ENCODE peak calls at places on chromosomes 2 and 18, in nine cellular contexts. H is AG09309; N is brain microvascular endothelial cell; A is transverse colon; K is AG10803; Y is CD8-positive, alpha-beta T cell; I is fibroblast of mammary gland; F is omental fat pad; T is neural progenitor cell. G is an unnamed sample.

GRCh38 chr2:12847694-12848093 is 131.0 kb downstream of the TRIB2 start:
- DNase-seq in T (no peak), K (no peak), H (no peak), F (no peak), I (no peak), Y (no peak), A (no peak), N (no peak), G (no peak)

GRCh38 chr2:136997550-136997949 is 232.2 kb downstream of the THSD7B start:
- DNase-seq in H (no peak), F (no peak), I (peak), N (peak), T (no peak), A (no peak), K (no peak), Y (no peak), G (no peak)

GRCh38 chr2:31239842-31240198 is 5.9 kb downstream of the EHD3 start:
- DNase-seq in T (no peak), N (peak), A (no peak), F (no peak), I (peak), H (no peak), Y (no peak), K (peak), G (no peak)

GRCh38 chr2:143117225-143117624 is 12.0 kb upstream of the ARHGAP15 start:
- DNase-seq in I (no peak), F (no peak), Y (no peak), N (no peak), T (no peak), A (no peak), K (no peak), H (no peak), G (no peak)

GRCh38 chr2:95017836-95018235 is 7.7 kb upstream of the MAL start:
- DNase-seq in K (no peak), A (no peak), I (no peak), F (no peak), N (no peak), H (no peak), Y (no peak), T (no peak), G (no peak)

GRCh38 chr2:164877927-164878326 is 36.3 kb upstream of the COBLL1 start:
- DNase-seq in I (no peak), N (no peak), A (no peak), H (no peak), Y (no peak), F (no peak), K (no peak), T (no peak), G (no peak)

GRCh38 chr2:175152242-175152641 is 15.8 kb downstream of the ATF2 start:
- DNase-seq in T (no peak), N (no peak), Y (no peak), F (no peak), H (no peak), I (no peak), K (no peak), A (no peak), G (no peak)

GRCh38 chr2:170737821-170738220 is 22.7 kb downstream of the SP5 start:
- DNase-seq in I (peak), H (no peak), A (no peak), K (no peak), F (no peak), N (no peak), T (no peak), Y (no peak), G (no peak)

GRCh38 chr18:57819671-57820460 is 16.8 kb upstream of the ATP8B1 start:
- DNase-seq in N (peak), A (peak), F (no peak), I (peak), Y (no peak), T (no peak), H (no peak), K (peak), G (no peak)

GRCh38 chr18:21735452-21736015 is 5.1 kb upstream of the MIB1 start:
- DNase-seq in K (no peak), H (no peak), T (peak), I (peak), F (no peak), Y (peak), N (peak), A (peak), G (no peak)

GRCh38 chr2:239169311-239170048 is 231.3 kb downstream of the HDAC4 start:
- DNase-seq in N (no peak), A (no peak), I (no peak), H (no peak), K (no peak), F (no peak), T (no peak), Y (no peak), G (no peak)

GRCh38 chr2:19667085-19667484 is 234.7 kb downstream of the TTC32 start:
- DNase-seq in Y (no peak), F (no peak), T (no peak), N (peak), K (peak), H (no peak), I (peak), A (no peak), G (no peak)
- TF ChIP-seq CTCF in Y (no peak), F (no peak), T (peak), N (peak), K (peak), H (peak), I (peak), A (peak), G (no peak)

DNA sequence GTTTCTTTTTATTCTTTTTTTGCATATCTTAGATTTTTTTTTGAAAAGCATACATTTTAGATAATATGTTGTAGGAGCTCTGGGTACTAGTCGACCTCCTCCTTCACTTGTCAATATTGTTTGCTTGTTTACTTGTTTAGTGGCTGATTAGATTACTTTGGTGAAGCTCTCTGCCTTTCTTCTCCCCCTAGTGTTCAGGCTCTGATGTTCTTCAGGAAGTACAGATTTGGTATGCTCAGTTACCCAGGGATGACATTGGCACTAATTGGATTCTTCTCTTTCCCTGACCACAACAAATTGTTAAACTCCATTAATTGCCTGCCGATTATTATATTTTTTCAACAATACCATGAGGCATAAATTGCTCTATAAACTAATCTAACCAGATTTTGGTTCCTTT is 491.2 kb downstream of the SUCLG1 start:
- DNase-seq in N (no peak), H (no peak), Y (no peak), T (peak), F (no peak), K (no peak), A (no peak), I (no peak), G (no peak)
- TF ChIP-seq CTCF in N (no peak), H (no peak), Y (no peak), T (peak), F (no peak), K (no peak), A (no peak), I (no peak), G (no peak)

GRCh38 chr2:27102329-27102728 is 15.8 kb downstream of the KHK start:
- DNase-seq in K (no peak), H (no peak), Y (no peak), A (no peak), F (no peak), T (no peak), N (no peak), I (no peak), G (no peak)

GRCh38 chr2:27100036-27100435 is 13.5 kb downstream of the KHK start:
- DNase-seq in H (no peak), Y (no peak), T (no peak), K (no peak), I (no peak), A (no peak), F (no peak), N (no peak), G (no peak)

GRCh38 chr2:27109083-27109482 is 9.8 kb downstream of the CGREF1 start:
- DNase-seq in A (no peak), I (no peak), T (no peak), H (no peak), K (no peak), Y (no peak), N (no peak), F (no peak), G (no peak)

GRCh38 chr2:27105981-27106380 is 12.9 kb downstream of the CGREF1 start:
- DNase-seq in F (no peak), N (no peak), A (no peak), K (no peak), T (no peak), I (no peak), H (no peak), Y (no peak), G (no peak)
- TF ChIP-seq CTCF in F (no peak), N (no peak), A (no peak), K (no peak), T (no peak), I (no peak), H (no peak), Y (no peak), G (no peak)

DNA sequence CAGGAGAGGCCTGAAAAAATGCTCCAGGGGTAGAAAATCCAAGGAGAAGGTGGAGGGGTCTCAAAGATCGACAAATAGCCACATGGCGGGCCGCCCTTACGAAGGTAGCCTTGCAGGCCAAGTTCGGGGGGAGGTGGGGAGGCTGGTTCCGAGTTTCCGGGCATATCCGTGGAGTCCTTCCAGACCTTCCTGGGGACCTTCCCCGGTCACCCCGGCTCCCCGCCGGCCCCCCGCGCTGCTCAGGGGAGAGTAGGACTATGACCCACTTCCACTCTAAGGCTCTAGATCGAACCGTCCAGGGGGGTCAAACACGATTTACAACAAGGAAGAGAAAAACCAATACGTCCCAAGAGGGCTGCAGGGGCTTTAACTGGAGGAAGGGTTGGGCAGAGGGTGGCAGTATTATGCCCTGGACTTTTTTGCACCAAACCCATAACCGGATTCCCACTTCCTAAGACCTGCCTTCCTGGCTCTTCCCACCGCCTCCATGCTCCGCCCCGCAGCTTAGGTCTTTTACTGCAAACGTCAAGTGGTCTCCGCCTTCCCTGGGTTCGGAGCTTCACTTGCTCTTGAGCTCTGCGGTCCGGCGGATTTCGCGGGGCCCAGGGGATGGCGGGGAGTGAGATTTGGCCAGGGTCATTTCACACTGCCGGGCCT is 789 bp upstream of the LYPD6 start:
- DNase-seq in A (peak), I (peak), Y (no peak), H (peak), T (peak), N (peak), F (no peak), K (peak), G (peak)
- TF ChIP-seq CTCF in A (no peak), I (no peak), Y (no peak), H (peak), T (no peak), N (no peak), F (no peak), K (no peak), G (no peak)